ENCODE peak calls at places on chromosomes 16 and 17, in eight cellular contexts. N, B, L, I, T, P, S and Y are unnamed samples.
A peak's percentile ranks its signal among the peaks of the same experiment; 100 is the strongest.

GRCh38 chr17:49817993-49818392 is 29.5 kb downstream of the KAT7 start:
- DNase-seq in S (no peak), B (no peak), P (no peak), N (no peak), I (no peak), T (no peak), L (no peak), Y (no peak)

GRCh38 chr16:13997933-13998332 is 73.2 kb upstream of the MRTFB start:
- DNase-seq in I (no peak), N (no peak), L (no peak), T (no peak), B (peak; percentile 76), S (no peak), P (no peak), Y (peak; percentile 48)

GRCh38 chr16:46762583-46762982 is 14.4 kb upstream of the MYLK3 start:
- DNase-seq in T (no peak), P (no peak), L (no peak), I (no peak), N (no peak), S (no peak), B (no peak), Y (no peak)

GRCh38 chr16:84379008-84379730 is 10.8 kb downstream of the ATP2C2 start:
- DNase-seq in L (no peak), T (no peak), N (no peak), B (no peak), P (no peak), S (no peak), I (no peak), Y (no peak)

GRCh38 chr16:4404247-4404966 is 12.0 kb downstream of the CORO7 start:
- DNase-seq in P (peak; percentile 93), T (peak; percentile 93), N (peak; percentile 77), B (no peak), L (no peak), S (no peak), I (peak; percentile 80), Y (peak; percentile 51)

GRCh38 chr16:21603920-21604319 is 4.5 kb downstream of the METTL9 start:
- DNase-seq in P (no peak), B (no peak), T (no peak), N (no peak), L (peak; percentile 54), I (peak; percentile 19), S (no peak), Y (peak; percentile 54)

GRCh38 chr16:87552772-87553171 is 49.5 kb upstream of the JPH3 start:
- DNase-seq in I (no peak), P (no peak), T (no peak), S (no peak), B (no peak), N (no peak), L (no peak), Y (no peak)

GRCh38 chr16:76932541-76933211 is 258.3 kb upstream of the MON1B start:
- DNase-seq in I (no peak), S (no peak), P (no peak), L (peak; percentile 17), B (no peak), N (no peak), T (no peak), Y (no peak)

GRCh38 chr17:30234296-30234695 is 1.2 kb downstream of the SLC6A4 start:
- DNase-seq in P (no peak), B (no peak), S (no peak), N (no peak), L (no peak), I (no peak), T (no peak), Y (no peak)

GRCh38 chr17:30230596-30231125 is 4.8 kb downstream of the SLC6A4 start:
- DNase-seq in N (no peak), B (no peak), S (no peak), T (no peak), L (peak; percentile 27), P (no peak), I (no peak), Y (no peak)

GRCh38 chr17:30234954-30235353 is 543 bp downstream of the SLC6A4 start:
- DNase-seq in B (peak; percentile 19), L (no peak), I (no peak), S (no peak), P (no peak), N (no peak), T (no peak), Y (no peak)

GRCh38 chr17:30232822-30233427 is 2.6 kb downstream of the SLC6A4 start:
- DNase-seq in L (no peak), P (no peak), B (no peak), I (no peak), S (no peak), T (no peak), N (no peak), Y (no peak)

DNA sequence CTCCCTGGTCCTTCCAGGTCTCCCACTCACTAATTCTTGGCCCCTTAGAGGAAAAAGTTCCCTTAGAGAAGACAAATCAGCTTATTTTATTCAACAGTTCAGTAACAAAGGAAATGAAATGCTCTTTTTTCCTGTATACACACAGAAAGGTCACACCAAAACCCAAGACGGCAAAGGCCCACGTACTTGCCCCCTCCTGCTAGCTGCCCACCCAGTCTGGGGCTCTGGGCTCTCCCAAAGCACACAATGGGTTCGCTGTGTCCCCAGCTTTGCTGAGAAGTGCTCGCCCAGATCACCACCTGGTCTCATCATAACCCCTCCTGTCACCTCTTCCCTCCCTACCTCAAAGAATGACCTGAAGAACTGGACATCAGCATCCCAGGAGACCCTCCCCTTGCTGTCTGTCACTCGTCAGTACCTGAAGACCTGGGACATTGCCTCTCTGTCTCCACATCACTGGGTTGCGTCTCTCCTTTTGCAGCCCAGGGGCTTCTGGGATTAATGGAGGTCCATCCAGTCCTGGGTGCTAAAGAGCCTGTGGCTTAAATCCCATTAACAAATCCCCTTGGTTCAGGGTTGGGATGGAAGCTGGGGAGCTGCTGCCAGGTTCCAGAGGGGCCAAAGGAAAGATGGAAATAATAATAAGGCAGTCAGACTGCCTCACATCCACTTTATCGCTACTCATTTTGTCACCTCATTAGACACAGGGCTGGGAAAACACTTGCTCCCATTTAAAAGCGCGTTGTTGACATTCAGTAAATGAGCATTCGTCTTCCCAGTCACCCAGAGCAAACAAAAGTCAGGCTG is 3.3 kb downstream of the SLC6A4 start:
- DNase-seq in I (no peak), T (no peak), N (no peak), L (no peak), B (no peak), S (no peak), P (no peak), Y (no peak)
- TF ChIP-seq USF2 in I (no peak), T (no peak), N (no peak), L (no peak), B (no peak), S (no peak), P (no peak), Y (no peak)

GRCh38 chr16:48347980-48348379 is 37.2 kb downstream of the SIAH1 start:
- DNase-seq in I (peak; percentile 50), T (no peak), S (no peak), L (no peak), N (no peak), B (no peak), P (no peak), Y (no peak)

GRCh38 chr16:48352648-48353347 is 32.4 kb downstream of the SIAH1 start:
- DNase-seq in S (no peak), N (no peak), T (no peak), P (no peak), B (no peak), L (no peak), I (no peak), Y (no peak)

GRCh38 chr16:48353565-48354163 is 31.5 kb downstream of the SIAH1 start:
- DNase-seq in L (peak; percentile 75), B (peak; percentile 37), P (peak; percentile 70), N (peak; percentile 81), I (peak; percentile 76), S (peak; percentile 76), T (peak; percentile 63), Y (peak; percentile 78)

GRCh38 chr16:48347191-48347860 is 37.9 kb downstream of the SIAH1 start:
- DNase-seq in I (no peak), T (no peak), P (no peak), N (no peak), B (no peak), S (no peak), L (no peak), Y (no peak)

DNA sequence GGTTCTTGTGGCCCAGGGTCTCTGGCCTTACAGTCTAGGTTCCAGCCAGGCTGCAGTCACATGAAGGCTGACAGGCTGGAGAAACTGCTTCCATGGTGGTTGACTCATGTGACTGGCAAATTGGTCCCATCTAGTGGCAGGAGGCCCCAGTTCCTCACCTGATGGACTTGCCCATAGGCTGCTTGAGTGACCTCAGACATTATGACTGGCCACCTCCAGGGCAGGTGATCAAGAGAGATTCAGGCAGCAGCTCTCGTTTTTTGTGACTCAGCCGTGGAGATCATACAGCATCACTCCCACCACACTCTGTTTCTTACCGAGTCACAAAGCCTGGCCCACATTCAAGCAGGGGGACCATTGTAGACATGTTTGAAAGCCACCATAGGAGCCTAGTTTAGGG is 34.5 kb downstream of the SIAH1 start:
- DNase-seq in S (no peak), B (no peak), L (no peak), P (no peak), T (no peak), N (no peak), I (no peak), Y (no peak)
- TF ChIP-seq USF2 in S (no peak), B (no peak), L (no peak), P (no peak), T (no peak), N (no peak), I (no peak), Y (no peak)

GRCh38 chr17:82301300-82301915 is 16.0 kb downstream of the CD7 start:
- DNase-seq in S (no peak), T (no peak), I (peak; percentile 52), P (no peak), L (no peak), B (no peak), N (no peak), Y (no peak)

GRCh38 chr17:82301916-82302497 is 15.4 kb downstream of the CD7 start:
- DNase-seq in T (no peak), L (no peak), S (peak; percentile 31), N (no peak), B (peak; percentile 64), I (peak; percentile 41), P (no peak), Y (no peak)

GRCh38 chr17:82300228-82300627 is 17.2 kb downstream of the CD7 start:
- DNase-seq in B (no peak), S (no peak), N (no peak), L (no peak), I (no peak), T (no peak), P (no peak), Y (no peak)

GRCh38 chr17:82299452-82299851 is 18.0 kb downstream of the CD7 start:
- DNase-seq in P (no peak), I (no peak), L (no peak), T (no peak), S (no peak), N (no peak), B (no peak), Y (no peak)

DNA sequence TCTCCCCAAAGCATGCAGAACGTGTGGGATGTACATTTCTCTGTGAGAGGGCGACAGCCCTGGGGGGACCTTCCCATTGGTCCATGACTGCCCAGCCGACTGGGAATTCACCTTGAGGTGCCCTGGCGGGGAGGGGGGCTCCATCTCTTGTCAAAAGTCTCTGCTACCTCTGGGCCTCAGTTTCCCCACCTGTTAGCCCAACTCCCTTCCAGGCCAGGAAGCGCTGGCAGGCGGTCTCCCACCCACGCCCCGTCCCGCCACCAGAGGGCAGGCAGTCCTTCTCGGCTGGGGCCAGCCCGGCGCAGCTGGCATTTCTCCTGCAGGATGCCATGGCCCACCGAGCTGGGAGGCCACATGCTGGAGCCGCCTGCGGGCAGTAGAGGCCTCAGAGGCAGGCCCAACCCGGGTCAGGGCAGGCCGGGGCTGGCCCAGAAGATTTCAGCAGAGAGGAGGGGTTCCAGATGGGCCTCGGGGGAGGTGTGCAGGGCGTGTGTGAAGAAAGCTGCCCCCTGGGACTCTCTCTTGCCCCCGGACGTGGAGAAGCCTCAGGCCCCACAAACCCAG is 16.6 kb downstream of the CD7 start:
- DNase-seq in N (peak; percentile 84), S (peak; percentile 53), B (no peak), T (peak; percentile 87), L (peak; percentile 37), I (peak; percentile 97), P (peak; percentile 72), Y (no peak)
- TF ChIP-seq USF2 in N (no peak), S (no peak), B (no peak), T (no peak), L (no peak), I (no peak), P (no peak), Y (no peak)

DNA sequence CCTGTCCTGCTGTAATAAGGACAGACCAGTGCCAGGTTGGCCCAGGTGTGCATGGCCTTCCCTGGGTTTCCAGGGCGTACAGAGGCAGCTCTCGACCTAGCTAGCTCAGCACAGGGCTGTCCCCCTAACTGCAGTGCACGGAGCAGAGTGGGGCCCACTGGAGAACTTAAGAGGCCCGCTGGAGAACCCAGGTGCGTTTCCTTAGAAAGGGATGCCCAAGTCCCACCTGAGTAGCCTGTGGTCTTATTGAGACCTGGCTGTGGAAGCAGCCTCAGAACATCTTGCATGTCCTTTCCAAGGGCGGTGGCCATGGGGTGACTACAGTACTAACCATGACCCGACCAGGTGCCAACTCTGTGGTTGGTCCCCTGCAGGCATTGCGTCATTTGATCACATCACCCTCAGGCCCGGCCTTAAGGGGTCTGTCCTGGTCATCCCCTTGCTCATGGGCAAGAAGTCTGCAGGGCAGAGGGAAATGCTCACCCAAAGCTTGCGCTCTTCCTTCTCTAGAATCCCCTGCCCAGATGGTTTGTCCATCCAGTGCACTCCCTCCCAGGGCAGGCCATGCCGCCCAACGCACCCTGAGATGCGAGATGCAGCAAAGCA is 3.3 kb upstream of the CCNF start:
- DNase-seq in S (no peak), T (no peak), P (no peak), N (no peak), I (no peak), L (no peak), B (no peak), Y (no peak)
- TF ChIP-seq USF2 in S (no peak), T (no peak), P (no peak), N (no peak), I (no peak), L (no peak), B (no peak), Y (no peak)